ENCODE peak calls at places on chromosomes 11 and 22, in six cellular contexts. P is NCI-H774; L is NCI-H1694; B is posterior vena cava; R is stimulated activated CD8-positive, alpha-beta memory T cell treated with anti-CD3 and anti-CD28 coated beads, Interleukin-12 subunit alpha, Interleukin-12 subunit beta, amount 100 ng/mL, for 4 hours; E is choroid plexus epithelial cell. X is an unnamed sample.
A peak's percentile ranks its signal among the peaks of the same experiment; 100 is the strongest.

GRCh38 chr11:119578466-119579220 is 150.4 kb downstream of the NECTIN1 start:
- DNase-seq in P (peak; percentile 76), L (no peak), B (no peak), R (no peak), E (no peak), X (no peak)

GRCh38 chr22:50717709-50718351 is 20.2 kb upstream of the ACR start:
- DNase-seq in P (no peak), L (no peak), B (no peak), R (no peak), E (no peak), X (no peak)

GRCh38 chr22:33382427-33382826 is 324.2 kb upstream of the SYN3 start:
- DNase-seq in P (no peak), L (no peak), B (no peak), R (no peak), E (no peak), X (no peak)

GRCh38 chr11:70650075-70650909 is 252.0 kb downstream of the CTTN start:
- DNase-seq in P (no peak), L (no peak), B (no peak), R (no peak), E (peak; percentile 74), X (no peak)

GRCh38 chr22:23856721-23857605 is 712 bp upstream of the SLC2A11 start:
- DNase-seq in P (peak; percentile 59), L (no peak), B (no peak), R (no peak), E (peak; percentile 48), X (no peak)

GRCh38 chr11:34525887-34526657 is 12.5 kb upstream of the ELF5 start:
- DNase-seq in P (no peak), L (no peak), B (no peak), R (no peak), E (no peak), X (no peak)

GRCh38 chr22:38697055-38697980 is 3.4 kb downstream of the JOSD1 start:
- DNase-seq in P (no peak), L (no peak), B (no peak), R (no peak), E (peak; percentile 83), X (no peak)

GRCh38 chr11:30919389-30920172 is 333.4 kb upstream of the MPPED2 start:
- DNase-seq in P (no peak), L (no peak), B (no peak), R (no peak), E (peak; percentile 2), X (no peak)

GRCh38 chr11:100687630-100688395 is 725 bp downstream of the ARHGAP42 start:
- DNase-seq in P (peak; percentile 13), L (peak; percentile 1), B (no peak), R (peak; percentile 1), E (peak; percentile 87), X (no peak)

GRCh38 chr11:117382746-117383145 is 55.1 kb downstream of the CEP164 start:
- DNase-seq in P (no peak), L (no peak), B (no peak), R (no peak), E (no peak), X (peak; percentile 77)

GRCh38 chr22:41524809-41525449 is 19.3 kb downstream of the POLR3H start:
- DNase-seq in P (no peak), L (no peak), B (no peak), R (peak; percentile 45), E (peak; percentile 57), X (no peak)

GRCh38 chr11:118339281-118340045 is 3.0 kb downstream of the CD3D start:
- DNase-seq in P (no peak), L (no peak), B (no peak), R (no peak), E (no peak), X (no peak)

GRCh38 chr22:23527971-23528740 is 51.9 kb downstream of the IGLL1 start:
- DNase-seq in P (no peak), L (no peak), B (peak; percentile 76), R (no peak), E (no peak), X (peak; percentile 35)

GRCh38 chr11:45501277-45501979 is 164.0 kb downstream of the CHST1 start:
- DNase-seq in P (no peak), L (no peak), B (no peak), R (no peak), E (no peak), X (no peak)

GRCh38 chr11:20672575-20672974 is 3.2 kb downstream of the NELL1 start:
- DNase-seq in P (peak; percentile 16), L (no peak), B (no peak), R (no peak), E (peak; percentile 13), X (no peak)

GRCh38 chr11:129911298-129911697 is 15.9 kb upstream of the NFRKB start:
- DNase-seq in P (no peak), L (no peak), B (no peak), R (no peak), E (peak; percentile 42), X (no peak)

GRCh38 chr11:9663699-9664275 is at the start of gene SWAP70:
- DNase-seq in P (peak; percentile 68), L (peak; percentile 17), B (peak; percentile 97), R (peak; percentile 73), E (peak; percentile 87), X (peak; percentile 98)

GRCh38 chr11:131544591-131544990 is 174.2 kb downstream of the NTM start:
- DNase-seq in P (no peak), L (no peak), B (no peak), R (no peak), E (no peak), X (no peak)

GRCh38 chr11:70014291-70014690 is 63.8 kb upstream of the ANO1 start:
- DNase-seq in P (no peak), L (no peak), B (no peak), R (no peak), E (no peak), X (no peak)

GRCh38 chr22:38205261-38206128 is 3.7 kb downstream of the MAFF start:
- DNase-seq in P (no peak), L (no peak), B (peak; percentile 96), R (no peak), E (peak; percentile 88), X (no peak)

GRCh38 chr11:68567553-68567952 is 107.0 kb downstream of the PPP6R3 start:
- DNase-seq in P (no peak), L (no peak), B (no peak), R (no peak), E (no peak), X (no peak)

GRCh38 chr11:16110862-16111261 is 245.5 kb downstream of the SOX6 start:
- DNase-seq in P (no peak), L (no peak), B (no peak), R (no peak), E (no peak), X (no peak)

GRCh38 chr22:40462195-40462988 is 92.0 kb downstream of the SGSM3 start:
- DNase-seq in P (no peak), L (no peak), B (no peak), R (no peak), E (no peak), X (no peak)

GRCh38 chr11:18723991-18724390 is 2.0 kb downstream of the IGSF22 start:
- DNase-seq in P (peak; percentile 30), L (no peak), B (peak; percentile 50), R (no peak), E (no peak), X (no peak)

GRCh38 chr11:104095791-104096190 is 59.4 kb downstream of the DDI1 start:
- DNase-seq in P (no peak), L (no peak), B (no peak), R (no peak), E (peak; percentile 39), X (no peak)

GRCh38 chr11:77080643-77081210 is 14.0 kb downstream of the CAPN5 start:
- DNase-seq in P (no peak), L (no peak), B (peak; percentile 36), R (no peak), E (peak; percentile 53), X (peak; percentile 68)

GRCh38 chr11:2271077-2271326 is 614 bp upstream of the ASCL2 start:
- DNase-seq in P (no peak), L (no peak), B (peak; percentile 87), R (peak; percentile 68), E (no peak), X (no peak)

X was measured in mesenteric fat pad.